ENCODE peak calls at places on chromosome 3, in eight cellular contexts. W is stimulated activated CD4-positive, alpha-beta T cell treated with anti-CD3 and anti-CD28 coated beads, Interleukin-2, amount 100 ng/mL, for 24 hours; O is MV-4-11; L is NCI-H774; Z is AG08395; I is kidney; E is GOT3; Y is Kasumi-1. C is an unnamed sample.
A peak's percentile ranks its signal among the peaks of the same experiment; 100 is the strongest.

GRCh38 chr3:125079675-125080045 is 23.9 kb upstream of the HEG1 start:
- DNase-seq in W (no peak), O (no peak), L (no peak), Z (no peak), I (no peak), E (no peak), Y (no peak), C (no peak)

GRCh38 chr3:2873986-2874385 is 236.2 kb downstream of the IL5RA start:
- DNase-seq in W (no peak), O (no peak), L (no peak), Z (no peak), I (no peak), E (no peak), Y (no peak), C (no peak)

GRCh38 chr3:128922804-128923459 is 43.5 kb downstream of the ACAD9 start:
- DNase-seq in W (peak; percentile 59), O (no peak), L (no peak), Z (no peak), I (no peak), E (no peak), Y (peak; percentile 43), C (no peak)

GRCh38 chr3:99356681-99357080 is 281.7 kb upstream of the COL8A1 start:
- DNase-seq in W (no peak), O (no peak), L (no peak), Z (peak; percentile 3), I (no peak), E (no peak), Y (no peak), C (no peak)

GRCh38 chr3:122668930-122669730 is 11.5 kb upstream of the PARP14 start:
- DNase-seq in W (peak; percentile 52), O (peak; percentile 66), L (no peak), Z (peak; percentile 47), I (no peak), E (no peak), Y (no peak), C (no peak)

GRCh38 chr3:98884675-98885371 is 16.7 kb downstream of the DCBLD2 start:
- DNase-seq in W (no peak), O (no peak), L (no peak), Z (peak; percentile 56), I (no peak), E (no peak), Y (no peak), C (no peak)

GRCh38 chr3:51982352-51982837 is 940 bp upstream of the ACY1 start:
- DNase-seq in W (peak; percentile 41), O (peak; percentile 62), L (no peak), Z (no peak), I (no peak), E (no peak), Y (peak; percentile 56), C (no peak)

GRCh38 chr3:108728105-108728504 is 29.1 kb downstream of the RETNLB start:
- DNase-seq in W (no peak), O (no peak), L (no peak), Z (no peak), I (no peak), E (no peak), Y (no peak), C (no peak)

GRCh38 chr3:8962226-8962861 is 928 bp downstream of the RAD18 start:
- DNase-seq in W (no peak), O (no peak), L (no peak), Z (no peak), I (no peak), E (no peak), Y (no peak), C (no peak)

GRCh38 chr3:20186600-20187004 is 596 bp upstream of the SGO1 start:
- DNase-seq in W (no peak), O (no peak), L (no peak), Z (peak; percentile 10), I (no peak), E (no peak), Y (no peak), C (no peak)

GRCh38 chr3:12430086-12430485 is 54.2 kb upstream of the TSEN2 start:
- DNase-seq in W (no peak), O (no peak), L (no peak), Z (no peak), I (no peak), E (no peak), Y (no peak), C (no peak)

GRCh38 chr3:10992946-10993728 is 589 bp downstream of the SLC6A1 start:
- DNase-seq in W (no peak), O (no peak), L (no peak), Z (no peak), I (no peak), E (no peak), Y (no peak), C (no peak)

GRCh38 chr3:142613491-142613890 is 17.3 kb downstream of the PLS1 start:
- DNase-seq in W (no peak), O (no peak), L (no peak), Z (no peak), I (no peak), E (no peak), Y (no peak), C (no peak)

GRCh38 chr3:138717348-138717747 is 108.8 kb downstream of the FAIM start:
- DNase-seq in W (no peak), O (no peak), L (no peak), Z (no peak), I (no peak), E (no peak), Y (no peak), C (no peak)

GRCh38 chr3:154356009-154356408 is 31.7 kb upstream of the DHX36 start:
- DNase-seq in W (no peak), O (no peak), L (no peak), Z (no peak), I (no peak), E (no peak), Y (no peak), C (no peak)

GRCh38 chr3:179865876-179866505 is 170.7 kb downstream of the PEX5L start:
- DNase-seq in W (no peak), O (no peak), L (no peak), Z (no peak), I (no peak), E (no peak), Y (no peak), C (no peak)

GRCh38 chr3:77699292-77699691 is 659.4 kb downstream of the ROBO2 start:
- DNase-seq in W (no peak), O (no peak), L (no peak), Z (no peak), I (no peak), E (no peak), Y (no peak), C (no peak)

GRCh38 chr3:31908391-31909097 is 72.5 kb downstream of the OSBPL10 start:
- DNase-seq in W (no peak), O (no peak), L (no peak), Z (no peak), I (no peak), E (no peak), Y (no peak), C (no peak)

GRCh38 chr3:107211608-107212007 is 165.6 kb upstream of the CCDC54 start:
- DNase-seq in W (no peak), O (no peak), L (no peak), Z (no peak), I (no peak), E (no peak), Y (no peak), C (no peak)

GRCh38 chr3:187315872-187316271 is 24.3 kb upstream of the MASP1 start:
- DNase-seq in W (no peak), O (no peak), L (no peak), Z (peak; percentile 38), I (no peak), E (no peak), Y (no peak), C (no peak)

C was measured in CD14-positive monocyte.